ENCODE peak calls at places on chromosomes 5 and 9, in six cellular contexts. D is AG08396; L is activated naive CD4-positive, alpha-beta T cell treated with anti-CD3 and anti-CD28 coated beads, Interleukin-2, amount 10 ng/mL, durations not matched to agents 7 days and 5 days; N is NCI-H2171 treated with DMSO at 0.1 percent for 48 hours; W is stimulated activated CD4-positive, alpha-beta T cell treated with anti-CD3 and anti-CD28 coated beads, Interleukin-15, amount 100 ng/mL, for 1 hour; X is neural crest cell. S is an unnamed sample.

GRCh38 chr5:78268361-78268760 is 26.1 kb downstream of the AP3B1 start:
- DNase-seq in D (no peak), L (no peak), N (no peak), W (no peak), X (no peak), S (no peak)

GRCh38 chr5:107790671-107791070 is 119.9 kb upstream of the EFNA5 start:
- DNase-seq in D (no peak), L (no peak), N (no peak), W (no peak), X (no peak), S (no peak)

GRCh38 chr9:33265211-33265885 is 499 bp downstream of the CHMP5 start:
- DNase-seq in D (no peak), L (no peak), N (no peak), W (no peak), X (no peak), S (no peak)

GRCh38 chr5:59798862-59799667 is 94.5 kb downstream of the PDE4D start:
- DNase-seq in D (no peak), L (peak; percentile 36), N (no peak), W (no peak), X (no peak), S (no peak)

GRCh38 chr5:39187873-39188731 is 31.3 kb downstream of the FYB1 start:
- DNase-seq in D (no peak), L (peak; percentile 42), N (no peak), W (no peak), X (no peak), S (no peak)

GRCh38 chr5:179765400-179765799 is 28.4 kb upstream of the LTC4S start:
- DNase-seq in D (peak; percentile 72), L (no peak), N (no peak), W (no peak), X (no peak), S (no peak)

GRCh38 chr9:114694719-114695269 is 12.8 kb upstream of the TEX48 start:
- DNase-seq in D (no peak), L (peak; percentile 46), N (no peak), W (no peak), X (no peak), S (no peak)

GRCh38 chr5:76303917-76304316 is 99.2 kb upstream of the IQGAP2 start:
- DNase-seq in D (no peak), L (peak; percentile 56), N (no peak), W (no peak), X (no peak), S (no peak)

S was measured in endothelial cell.